ENCODE peak calls at places on chromosomes 11 and 22, in six cellular contexts. E, R, D, I, K and Y are unnamed samples.

GRCh38 chr11:85299247-85299646 is 327.9 kb downstream of the DLG2 start:
- DNase-seq in E (no peak), R (no peak), D (no peak), I (no peak), K (no peak), Y (peak; percentile 10)

GRCh38 chr11:83363280-83363679 is 77.1 kb upstream of the CCDC90B start:
- DNase-seq in E (no peak), R (no peak), D (no peak), I (no peak), K (no peak), Y (no peak)

GRCh38 chr22:23906641-23907040 is 12.5 kb downstream of the MIF start:
- DNase-seq in E (no peak), R (no peak), D (no peak), I (no peak), K (no peak), Y (no peak)

GRCh38 chr22:25729595-25729994 is 12.4 kb upstream of the MYO18B start:
- DNase-seq in E (no peak), R (no peak), D (peak; percentile 50), I (no peak), K (no peak), Y (no peak)

GRCh38 chr11:121688860-121689614 is 236.3 kb upstream of the SORL1-AS1 start:
- DNase-seq in E (no peak), R (no peak), D (no peak), I (no peak), K (no peak), Y (no peak)

GRCh38 chr11:44833869-44834452 is 107.2 kb downstream of the TSPAN18 start:
- DNase-seq in E (no peak), R (no peak), D (no peak), I (no peak), K (no peak), Y (no peak)

GRCh38 chr11:121543981-121544380 is 91.2 kb upstream of the SORL1-AS1 start:
- DNase-seq in E (no peak), R (no peak), D (no peak), I (no peak), K (no peak), Y (no peak)

GRCh38 chr11:57751676-57752253 is at the start of gene BTBD18:
- DNase-seq in E (peak; percentile 77), R (peak; percentile 6), D (no peak), I (no peak), K (no peak), Y (no peak)

GRCh38 chr22:40953446-40953845 is 2.3 kb downstream of the RBX1 start:
- DNase-seq in E (no peak), R (no peak), D (no peak), I (no peak), K (no peak), Y (no peak)

GRCh38 chr22:36329217-36330078 is 58.3 kb downstream of the MYH9 start:
- DNase-seq in E (peak; percentile 98), R (no peak), D (peak; percentile 85), I (peak; percentile 40), K (peak; percentile 88), Y (peak; percentile 70)

GRCh38 chr22:43859621-43860020 is 2.7 kb downstream of the SULT4A1 start:
- DNase-seq in E (no peak), R (no peak), D (no peak), I (no peak), K (no peak), Y (no peak)

GRCh38 chr22:29480512-29481264 is 670 bp downstream of the NEFH start:
- DNase-seq in E (peak; percentile 72), R (peak; percentile 89), D (no peak), I (no peak), K (no peak), Y (no peak)

GRCh38 chr22:31968022-31968421 is 23.7 kb downstream of the YWHAH start:
- DNase-seq in E (no peak), R (no peak), D (no peak), I (no peak), K (no peak), Y (no peak)

GRCh38 chr11:129287920-129288319 is 87.7 kb upstream of the BARX2 start:
- DNase-seq in E (no peak), R (no peak), D (no peak), I (no peak), K (no peak), Y (no peak)

GRCh38 chr11:96000064-96000463 is 76.2 kb upstream of the MTMR2 start:
- DNase-seq in E (peak; percentile 35), R (no peak), D (no peak), I (no peak), K (no peak), Y (no peak)

GRCh38 chr11:131136476-131136875 is 220.2 kb upstream of the SNX19 start:
- DNase-seq in E (peak; percentile 1), R (no peak), D (no peak), I (no peak), K (no peak), Y (no peak)

GRCh38 chr11:61149624-61150615 is 11.3 kb downstream of the VPS37C start:
- DNase-seq in E (peak; percentile 60), R (no peak), D (no peak), I (no peak), K (no peak), Y (no peak)

GRCh38 chr11:65698205-65698604 is 13.8 kb upstream of the KAT5 start:
- DNase-seq in E (peak; percentile 64), R (no peak), D (no peak), I (no peak), K (no peak), Y (no peak)

GRCh38 chr11:95339554-95339953 is 108.6 kb upstream of the SESN3 start:
- DNase-seq in E (no peak), R (no peak), D (no peak), I (no peak), K (no peak), Y (no peak)

GRCh38 chr11:14537134-14537599 is 17.0 kb upstream of the PSMA1 start:
- DNase-seq in E (peak; percentile 62), R (no peak), D (no peak), I (no peak), K (peak; percentile 42), Y (no peak)

GRCh38 chr11:12433571-12434061 is 56.2 kb downstream of the PARVA start:
- DNase-seq in E (peak; percentile 80), R (no peak), D (no peak), I (no peak), K (no peak), Y (peak; percentile 43)

GRCh38 chr22:27554106-27554814 is 247.3 kb downstream of the MN1 start:
- DNase-seq in E (peak; percentile 55), R (no peak), D (no peak), I (no peak), K (no peak), Y (peak; percentile 21)

GRCh38 chr11:101748572-101748971 is 164.8 kb upstream of the TRPC6 start:
- DNase-seq in E (no peak), R (no peak), D (no peak), I (no peak), K (no peak), Y (no peak)

GRCh38 chr11:118792642-118793124 is 1.7 kb upstream of the DDX6 start:
- DNase-seq in E (peak; percentile 91), R (peak; percentile 9), D (peak; percentile 86), I (peak; percentile 29), K (peak; percentile 57), Y (peak; percentile 86)

GRCh38 chr11:103085758-103086365 is 6.1 kb downstream of the DCUN1D5 start:
- DNase-seq in E (peak; percentile 71), R (no peak), D (no peak), I (no peak), K (no peak), Y (no peak)